ENCODE peak calls at places on chromosomes 3 and 15, in five cellular contexts. One of them, this sample, is unnamed.

GRCh38 chr15:88990185-88990679 is 77.1 kb upstream of the MFGE8 start:
- DNase-seq in NCI-H2171 treated with DMSO at 0.1 percent for 48 hours: no peak
- DNase-seq in stimulated activated naive B cell treated with anti-CD40 and anti-IgM and Interleukin-4, amounts not matched to agents 10 μg/mL and 1 μg/mL and 100 μg/mL, for 72 hours: no peak
- DNase-seq in CD8-positive, alpha-beta memory T cell: no peak
- DNase-seq in activated CD8-positive, alpha-beta T cell treated with anti-CD3 and anti-CD28 coated beads for 36 hours: no peak
- DNase-seq in this sample: no peak

GRCh38 chr15:55183679-55184078 is 13.1 kb downstream of the RSL24D1 start:
- DNase-seq in NCI-H2171 treated with DMSO at 0.1 percent for 48 hours: no peak
- DNase-seq in stimulated activated naive B cell treated with anti-CD40 and anti-IgM and Interleukin-4, amounts not matched to agents 10 μg/mL and 1 μg/mL and 100 μg/mL, for 72 hours: no peak
- DNase-seq in CD8-positive, alpha-beta memory T cell: no peak
- DNase-seq in activated CD8-positive, alpha-beta T cell treated with anti-CD3 and anti-CD28 coated beads for 36 hours: no peak
- DNase-seq in this sample: no peak

GRCh38 chr3:77141423-77141822 is 101.5 kb downstream of the ROBO2 start:
- DNase-seq in NCI-H2171 treated with DMSO at 0.1 percent for 48 hours: no peak
- DNase-seq in stimulated activated naive B cell treated with anti-CD40 and anti-IgM and Interleukin-4, amounts not matched to agents 10 μg/mL and 1 μg/mL and 100 μg/mL, for 72 hours: no peak
- DNase-seq in CD8-positive, alpha-beta memory T cell: no peak
- DNase-seq in activated CD8-positive, alpha-beta T cell treated with anti-CD3 and anti-CD28 coated beads for 36 hours: no peak
- DNase-seq in this sample: no peak

GRCh38 chr3:134445095-134445494 is 40.7 kb downstream of the ANAPC13 start:
- DNase-seq in NCI-H2171 treated with DMSO at 0.1 percent for 48 hours: no peak
- DNase-seq in stimulated activated naive B cell treated with anti-CD40 and anti-IgM and Interleukin-4, amounts not matched to agents 10 μg/mL and 1 μg/mL and 100 μg/mL, for 72 hours: no peak
- DNase-seq in CD8-positive, alpha-beta memory T cell: no peak
- DNase-seq in activated CD8-positive, alpha-beta T cell treated with anti-CD3 and anti-CD28 coated beads for 36 hours: no peak
- DNase-seq in this sample: no peak

GRCh38 chr15:55248895-55249294 is 40.7 kb downstream of the RAB27A start:
- DNase-seq in NCI-H2171 treated with DMSO at 0.1 percent for 48 hours: no peak
- DNase-seq in stimulated activated naive B cell treated with anti-CD40 and anti-IgM and Interleukin-4, amounts not matched to agents 10 μg/mL and 1 μg/mL and 100 μg/mL, for 72 hours: no peak
- DNase-seq in CD8-positive, alpha-beta memory T cell: no peak
- DNase-seq in activated CD8-positive, alpha-beta T cell treated with anti-CD3 and anti-CD28 coated beads for 36 hours: no peak
- DNase-seq in this sample: no peak

GRCh38 chr15:69304176-69304533 is 5.4 kb downstream of the PAQR5 start:
- DNase-seq in NCI-H2171 treated with DMSO at 0.1 percent for 48 hours: no peak
- DNase-seq in stimulated activated naive B cell treated with anti-CD40 and anti-IgM and Interleukin-4, amounts not matched to agents 10 μg/mL and 1 μg/mL and 100 μg/mL, for 72 hours: no peak
- DNase-seq in CD8-positive, alpha-beta memory T cell: no peak
- DNase-seq in activated CD8-positive, alpha-beta T cell treated with anti-CD3 and anti-CD28 coated beads for 36 hours: no peak
- DNase-seq in this sample: peak

GRCh38 chr3:194541483-194541882 is 54.7 kb upstream of the ATP13A3 start:
- DNase-seq in NCI-H2171 treated with DMSO at 0.1 percent for 48 hours: no peak
- DNase-seq in stimulated activated naive B cell treated with anti-CD40 and anti-IgM and Interleukin-4, amounts not matched to agents 10 μg/mL and 1 μg/mL and 100 μg/mL, for 72 hours: peak
- DNase-seq in CD8-positive, alpha-beta memory T cell: no peak
- DNase-seq in activated CD8-positive, alpha-beta T cell treated with anti-CD3 and anti-CD28 coated beads for 36 hours: peak
- DNase-seq in this sample: no peak

GRCh38 chr15:67967871-67968423 is 86.2 kb upstream of the PIAS1 start:
- DNase-seq in NCI-H2171 treated with DMSO at 0.1 percent for 48 hours: peak
- DNase-seq in stimulated activated naive B cell treated with anti-CD40 and anti-IgM and Interleukin-4, amounts not matched to agents 10 μg/mL and 1 μg/mL and 100 μg/mL, for 72 hours: no peak
- DNase-seq in CD8-positive, alpha-beta memory T cell: no peak
- DNase-seq in activated CD8-positive, alpha-beta T cell treated with anti-CD3 and anti-CD28 coated beads for 36 hours: peak
- DNase-seq in this sample: no peak

GRCh38 chr15:72116680-72117447 is 1.1 kb downstream of the MYO9A start:
- DNase-seq in NCI-H2171 treated with DMSO at 0.1 percent for 48 hours: peak
- DNase-seq in stimulated activated naive B cell treated with anti-CD40 and anti-IgM and Interleukin-4, amounts not matched to agents 10 μg/mL and 1 μg/mL and 100 μg/mL, for 72 hours: no peak
- DNase-seq in CD8-positive, alpha-beta memory T cell: no peak
- DNase-seq in activated CD8-positive, alpha-beta T cell treated with anti-CD3 and anti-CD28 coated beads for 36 hours: peak
- DNase-seq in this sample: peak

This sample was measured in MCF 10A.